ENCODE peak calls at places on chromosomes 3 and 15, in eight cellular contexts. One of them, this sample, is unnamed. For H3K4me1, the result is how much of the 10 kb centered on the place peaks cover.

GRCh38 chr3:112003321-112004080 is 4.8 kb downstream of the TAGLN3 start:
- DNase-seq in stomach: no peak
- DNase-seq in fibroblast of lung: no peak
- DNase-seq in hepatocyte: no peak
- DNase-seq in tibial artery: no peak
- DNase-seq in BE2C: no peak
- DNase-seq in psoas muscle: no peak
- DNase-seq in uterus: no peak
- DNase-seq in this sample: no peak

GRCh38 chr15:27686971-27687370 is 412.1 kb downstream of the OCA2 start:
- DNase-seq in stomach: no peak
- DNase-seq in psoas muscle: no peak
- DNase-seq in fibroblast of lung: no peak
- DNase-seq in uterus: no peak
- DNase-seq in BE2C: no peak
- DNase-seq in tibial artery: no peak
- DNase-seq in hepatocyte: no peak
- DNase-seq in this sample: no peak

GRCh38 chr15:85312925-85313324 is 67.5 kb upstream of the AKAP13 start:
- DNase-seq in psoas muscle: no peak
- DNase-seq in hepatocyte: no peak
- DNase-seq in BE2C: no peak
- DNase-seq in uterus: no peak
- DNase-seq in stomach: no peak
- DNase-seq in fibroblast of lung: peak
- DNase-seq in tibial artery: no peak
- DNase-seq in this sample: no peak

GRCh38 chr3:7263347-7264195 is 402.7 kb downstream of the GRM7 start:
- DNase-seq in BE2C: no peak
- DNase-seq in uterus: no peak
- DNase-seq in stomach: no peak
- DNase-seq in hepatocyte: no peak
- DNase-seq in fibroblast of lung: no peak
- DNase-seq in tibial artery: no peak
- DNase-seq in psoas muscle: no peak
- DNase-seq in this sample: no peak

GRCh38 chr3:38646630-38647029 is 2.9 kb downstream of the SCN5A start:
- DNase-seq in fibroblast of lung: peak
- DNase-seq in psoas muscle: no peak
- DNase-seq in tibial artery: no peak
- DNase-seq in BE2C: no peak
- DNase-seq in stomach: no peak
- DNase-seq in hepatocyte: peak
- DNase-seq in uterus: no peak
- DNase-seq in this sample: peak

GRCh38 chr15:99021669-99022068 is 14.1 kb upstream of the PGPEP1L start:
- DNase-seq in fibroblast of lung: no peak
- DNase-seq in stomach: no peak
- DNase-seq in BE2C: no peak
- DNase-seq in uterus: no peak
- DNase-seq in tibial artery: no peak
- DNase-seq in psoas muscle: no peak
- DNase-seq in hepatocyte: no peak
- DNase-seq in this sample: no peak

GRCh38 chr15:73573071-73573470 is 60.1 kb downstream of the NPTN start:
- DNase-seq in fibroblast of lung: no peak
- DNase-seq in psoas muscle: no peak
- DNase-seq in BE2C: no peak
- DNase-seq in uterus: no peak
- DNase-seq in stomach: no peak
- DNase-seq in tibial artery: no peak
- DNase-seq in hepatocyte: peak
- DNase-seq in this sample: no peak

GRCh38 chr3:18987862-18988447 is 160.4 kb upstream of the KCNH8 start:
- DNase-seq in stomach: peak
- DNase-seq in tibial artery: no peak
- DNase-seq in fibroblast of lung: no peak
- DNase-seq in psoas muscle: no peak
- DNase-seq in hepatocyte: no peak
- DNase-seq in BE2C: no peak
- DNase-seq in uterus: no peak
- DNase-seq in this sample: no peak

GRCh38 chr3:109336272-109336957 is 931 bp downstream of the DPPA4 start:
- DNase-seq in hepatocyte: peak
- DNase-seq in stomach: no peak
- DNase-seq in fibroblast of lung: peak
- DNase-seq in tibial artery: no peak
- DNase-seq in uterus: no peak
- DNase-seq in BE2C: no peak
- DNase-seq in psoas muscle: no peak
- DNase-seq in this sample: no peak

GRCh38 chr3:104460477-104461406 is 906.0 kb upstream of the ALCAM start:
- DNase-seq in fibroblast of lung: peak
- DNase-seq in uterus: no peak
- DNase-seq in BE2C: no peak
- DNase-seq in hepatocyte: peak
- DNase-seq in stomach: no peak
- DNase-seq in psoas muscle: no peak
- DNase-seq in tibial artery: no peak
- DNase-seq in this sample: peak

GRCh38 chr3:149417174-149417573 is 39.7 kb upstream of the TM4SF1 start:
- DNase-seq in uterus: no peak
- DNase-seq in fibroblast of lung: no peak
- DNase-seq in psoas muscle: no peak
- DNase-seq in hepatocyte: no peak
- DNase-seq in BE2C: no peak
- DNase-seq in stomach: no peak
- DNase-seq in tibial artery: no peak
- DNase-seq in this sample: no peak

GRCh38 chr3:132788299-132788698 is 66.1 kb upstream of the NPHP3 start:
- DNase-seq in stomach: no peak
- DNase-seq in BE2C: no peak
- DNase-seq in hepatocyte: peak
- DNase-seq in psoas muscle: no peak
- DNase-seq in uterus: peak
- DNase-seq in fibroblast of lung: peak
- DNase-seq in tibial artery: peak
- DNase-seq in this sample: no peak

GRCh38 chr3:124569761-124570160 is 160.5 kb upstream of the UMPS start:
- DNase-seq in tibial artery: no peak
- DNase-seq in fibroblast of lung: no peak
- DNase-seq in hepatocyte: no peak
- DNase-seq in uterus: no peak
- DNase-seq in psoas muscle: no peak
- DNase-seq in stomach: peak
- DNase-seq in BE2C: no peak
- DNase-seq in this sample: no peak

GRCh38 chr3:197878427-197878826 is 71.6 kb upstream of the RPL35A start:
- DNase-seq in BE2C: no peak
- DNase-seq in fibroblast of lung: no peak
- DNase-seq in psoas muscle: no peak
- DNase-seq in stomach: no peak
- DNase-seq in uterus: no peak
- DNase-seq in tibial artery: no peak
- DNase-seq in hepatocyte: no peak
- DNase-seq in this sample: no peak

GRCh38 chr3:153219147-153219546 is 57.1 kb downstream of the RAP2B start:
- DNase-seq in fibroblast of lung: no peak
- DNase-seq in BE2C: no peak
- DNase-seq in uterus: no peak
- DNase-seq in stomach: no peak
- DNase-seq in hepatocyte: no peak
- DNase-seq in psoas muscle: no peak
- DNase-seq in tibial artery: no peak
- DNase-seq in this sample: no peak

GRCh38 chr3:123739754-123740153 is 144.4 kb downstream of the MYLK start:
- DNase-seq in BE2C: no peak
- DNase-seq in tibial artery: no peak
- DNase-seq in hepatocyte: no peak
- DNase-seq in uterus: no peak
- DNase-seq in fibroblast of lung: peak
- DNase-seq in psoas muscle: no peak
- DNase-seq in stomach: no peak
- DNase-seq in this sample: no peak

GRCh38 chr3:40267940-40268707 is 41.4 kb upstream of the EIF1B start:
- DNase-seq in hepatocyte: peak
- DNase-seq in BE2C: peak
- DNase-seq in uterus: no peak
- DNase-seq in stomach: no peak
- DNase-seq in fibroblast of lung: no peak
- DNase-seq in psoas muscle: no peak
- DNase-seq in tibial artery: no peak
- DNase-seq in this sample: no peak

GRCh38 chr3:12716605-12717121 is 42.4 kb downstream of the TMEM40 start:
- DNase-seq in hepatocyte: no peak
- DNase-seq in BE2C: no peak
- DNase-seq in fibroblast of lung: peak
- DNase-seq in stomach: no peak
- DNase-seq in psoas muscle: no peak
- DNase-seq in tibial artery: no peak
- DNase-seq in uterus: no peak
- DNase-seq in this sample: no peak

GRCh38 chr3:11655188-11655928 is 11.6 kb upstream of the VGLL4 start:
- DNase-seq in fibroblast of lung: no peak
- DNase-seq in tibial artery: no peak
- DNase-seq in BE2C: peak
- DNase-seq in uterus: no peak
- DNase-seq in hepatocyte: no peak
- DNase-seq in stomach: no peak
- DNase-seq in psoas muscle: no peak
- DNase-seq in this sample: no peak

DNA sequence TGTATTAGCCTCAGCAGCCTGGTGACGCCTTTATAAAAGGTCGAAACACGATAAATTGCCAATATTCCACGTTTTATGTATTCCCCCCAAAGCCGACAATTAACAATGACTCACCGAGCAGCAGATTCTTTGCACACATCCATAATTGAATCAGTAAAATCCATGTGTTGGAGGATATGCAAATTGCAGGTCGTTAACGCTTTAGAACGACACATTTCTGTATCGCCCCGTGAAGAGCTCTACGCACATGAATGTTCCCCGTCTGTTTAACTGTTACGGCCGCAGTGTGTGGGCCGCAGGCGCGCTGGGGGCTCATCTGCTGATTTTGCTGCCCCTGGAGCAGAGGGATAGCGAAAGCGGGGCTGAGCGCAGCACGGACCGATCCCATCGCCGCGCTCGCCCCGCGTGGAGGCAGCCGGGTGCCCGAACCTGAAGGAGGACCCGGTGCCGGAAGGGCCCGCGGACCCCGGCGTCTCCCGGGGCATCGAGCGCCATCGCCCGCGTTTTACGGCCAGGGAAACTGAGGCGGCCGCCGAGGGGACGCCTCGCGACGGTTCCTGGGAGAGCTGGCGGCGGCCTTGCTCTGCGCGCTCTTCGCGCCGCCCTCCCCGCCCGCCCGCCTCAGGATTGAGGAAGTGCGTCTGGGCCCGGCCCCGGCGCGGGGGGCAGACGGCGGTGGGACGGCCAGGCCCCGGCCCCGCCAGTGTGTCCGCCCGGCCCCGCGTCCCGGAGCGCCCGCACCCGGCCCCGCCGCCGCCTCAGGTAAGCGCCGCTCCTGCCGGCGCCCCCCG is at the start of gene LRRK1:
- DNase-seq in tibial artery: no peak
- DNase-seq in fibroblast of lung: peak
- DNase-seq in psoas muscle: peak
- DNase-seq in hepatocyte: peak
- DNase-seq in stomach: no peak
- DNase-seq in uterus: no peak
- DNase-seq in BE2C: peak
- DNase-seq in this sample: peak
- H3K4me3 ChIP-seq in tibial artery: peak
- H3K4me3 ChIP-seq in fibroblast of lung: peak
- H3K4me3 ChIP-seq in psoas muscle: peak
- H3K4me3 ChIP-seq in hepatocyte: peak
- H3K4me3 ChIP-seq in stomach: peak
- H3K4me3 ChIP-seq in uterus: peak
- H3K4me3 ChIP-seq in BE2C: peak
- H3K4me3 ChIP-seq in this sample: peak

GRCh38 chr15:77507911-77508310 is 87.2 kb downstream of the HMG20A start:
- DNase-seq in BE2C: no peak
- DNase-seq in stomach: peak
- DNase-seq in fibroblast of lung: peak
- DNase-seq in tibial artery: peak
- DNase-seq in uterus: peak
- DNase-seq in psoas muscle: peak
- DNase-seq in hepatocyte: no peak
- DNase-seq in this sample: no peak
- H3K4me1 ChIP-seq in BE2C: under half
- H3K4me1 ChIP-seq in stomach: under half
- H3K4me1 ChIP-seq in fibroblast of lung: under half
- H3K4me1 ChIP-seq in tibial artery: under half
- H3K4me1 ChIP-seq in uterus: under half
- H3K4me1 ChIP-seq in psoas muscle: half or more
- H3K4me1 ChIP-seq in hepatocyte: under half
- H3K4me1 ChIP-seq in this sample: under half

GRCh38 chr15:89368566-89369223 is 34.1 kb upstream of the POLG start:
- DNase-seq in hepatocyte: no peak
- DNase-seq in uterus: no peak
- DNase-seq in fibroblast of lung: no peak
- DNase-seq in psoas muscle: no peak
- DNase-seq in BE2C: peak
- DNase-seq in stomach: no peak
- DNase-seq in tibial artery: no peak
- DNase-seq in this sample: no peak
- H3K4me3 ChIP-seq in hepatocyte: no peak
- H3K4me3 ChIP-seq in uterus: no peak
- H3K4me3 ChIP-seq in fibroblast of lung: no peak
- H3K4me3 ChIP-seq in psoas muscle: no peak
- H3K4me3 ChIP-seq in BE2C: peak
- H3K4me3 ChIP-seq in stomach: no peak
- H3K4me3 ChIP-seq in tibial artery: no peak
- H3K4me3 ChIP-seq in this sample: no peak

GRCh38 chr15:67116742-67117141 is 51.3 kb downstream of the SMAD3 start:
- DNase-seq in hepatocyte: peak
- DNase-seq in BE2C: no peak
- DNase-seq in psoas muscle: no peak
- DNase-seq in stomach: no peak
- DNase-seq in fibroblast of lung: no peak
- DNase-seq in tibial artery: no peak
- DNase-seq in uterus: no peak
- DNase-seq in this sample: peak

GRCh38 chr15:67117356-67117755 is 52.0 kb downstream of the SMAD3 start:
- DNase-seq in stomach: no peak
- DNase-seq in BE2C: no peak
- DNase-seq in hepatocyte: no peak
- DNase-seq in uterus: no peak
- DNase-seq in tibial artery: no peak
- DNase-seq in psoas muscle: no peak
- DNase-seq in fibroblast of lung: peak
- DNase-seq in this sample: no peak

GRCh38 chr15:67114046-67114445 is 48.6 kb downstream of the SMAD3 start:
- DNase-seq in fibroblast of lung: no peak
- DNase-seq in BE2C: no peak
- DNase-seq in stomach: no peak
- DNase-seq in psoas muscle: no peak
- DNase-seq in hepatocyte: no peak
- DNase-seq in uterus: no peak
- DNase-seq in tibial artery: no peak
- DNase-seq in this sample: no peak

GRCh38 chr15:67114846-67115521 is 49.6 kb downstream of the SMAD3 start:
- DNase-seq in fibroblast of lung: no peak
- DNase-seq in tibial artery: no peak
- DNase-seq in BE2C: no peak
- DNase-seq in stomach: no peak
- DNase-seq in hepatocyte: no peak
- DNase-seq in psoas muscle: no peak
- DNase-seq in uterus: no peak
- DNase-seq in this sample: no peak

GRCh38 chr15:67115567-67115966 is 50.2 kb downstream of the SMAD3 start:
- DNase-seq in hepatocyte: no peak
- DNase-seq in uterus: no peak
- DNase-seq in fibroblast of lung: no peak
- DNase-seq in BE2C: no peak
- DNase-seq in psoas muscle: no peak
- DNase-seq in stomach: no peak
- DNase-seq in tibial artery: no peak
- DNase-seq in this sample: no peak
- H3K4me1 ChIP-seq in hepatocyte: half or more
- H3K4me1 ChIP-seq in uterus: under half
- H3K4me1 ChIP-seq in fibroblast of lung: half or more
- H3K4me1 ChIP-seq in BE2C: under half
- H3K4me1 ChIP-seq in psoas muscle: half or more
- H3K4me1 ChIP-seq in stomach: under half
- H3K4me1 ChIP-seq in tibial artery: half or more
- H3K4me1 ChIP-seq in this sample: half or more